ENCODE peak calls at places on chromosome 20, in seven cellular contexts. Q is psoas muscle; X is cardiac fibroblast; U is posterior cingulate gyrus; S is GM04503; G is WTC11; N is activated CD8-positive, alpha-beta memory T cell treated with anti-CD3 and anti-CD28 coated beads for 1 hour. E is an unnamed sample.

GRCh38 chr20:8624616-8625015 is 444.3 kb upstream of the PLCB4 start:
- DNase-seq in Q (no peak), X (no peak), U (no peak), S (no peak), G (no peak), N (no peak), E (no peak)

GRCh38 chr20:62365814-62366369 is 1.2 kb downstream of the LAMA5 start:
- DNase-seq in Q (peak; percentile 27), X (peak; percentile 36), U (no peak), S (no peak), G (peak; percentile 67), N (no peak), E (no peak)

GRCh38 chr20:48536206-48536605 is 291.6 kb downstream of the PREX1 start:
- DNase-seq in Q (no peak), X (no peak), U (no peak), S (no peak), G (no peak), N (no peak), E (no peak)

GRCh38 chr20:45111799-45112471 is 3.0 kb downstream of the WFDC5 start:
- DNase-seq in Q (no peak), X (peak; percentile 38), U (no peak), S (no peak), G (peak; percentile 52), N (no peak), E (no peak)

GRCh38 chr20:49797292-49797628 is 15.4 kb upstream of the SLC9A8 start:
- DNase-seq in Q (peak; percentile 59), X (no peak), U (no peak), S (no peak), G (no peak), N (no peak), E (no peak)

GRCh38 chr20:58627212-58628072 is 23.6 kb upstream of the STX16 start:
- DNase-seq in Q (no peak), X (no peak), U (no peak), S (no peak), G (no peak), N (no peak), E (no peak)

GRCh38 chr20:31824554-31825313 is 5.6 kb downstream of the MYLK2 start:
- DNase-seq in Q (no peak), X (no peak), U (no peak), S (no peak), G (no peak), N (no peak), E (no peak)

GRCh38 chr20:51042064-51042463 is 19.2 kb upstream of the KCNG1 start:
- DNase-seq in Q (no peak), X (no peak), U (no peak), S (no peak), G (no peak), N (no peak), E (no peak)

GRCh38 chr20:58294497-58295455 is 14.7 kb upstream of the RAB22A start:
- DNase-seq in Q (no peak), X (no peak), U (no peak), S (no peak), G (no peak), N (no peak), E (no peak)